ENCODE peak calls at places on chromosomes 4 and X, in six cellular contexts. I, D, Z, X, E and P are unnamed samples.

GRCh38 chrX:769796-770195 is 139.2 kb downstream of the SHOX start:
- DNase-seq in I (no peak), D (no peak), Z (no peak), X (no peak), E (no peak), P (no peak)

GRCh38 chr4:113026556-113026955 is 22.9 kb upstream of the ANK2 start:
- DNase-seq in I (no peak), D (no peak), Z (no peak), X (no peak), E (peak), P (peak)

GRCh38 chr4:179521937-179522336 is 2079.7 kb upstream of the AGA start:
- DNase-seq in I (no peak), D (no peak), Z (no peak), X (no peak), E (no peak), P (no peak)

GRCh38 chrX:155086202-155086840 is 15.0 kb downstream of the BRCC3 start:
- DNase-seq in I (peak), D (no peak), Z (no peak), X (no peak), E (peak), P (peak)

GRCh38 chrX:41734530-41734929 is 10.5 kb downstream of the GPR82 start:
- DNase-seq in I (no peak), D (no peak), Z (no peak), X (no peak), E (peak), P (peak)

GRCh38 chr4:144645621-144646522 is at the start of gene HHIP:
- DNase-seq in I (peak), D (peak), Z (no peak), X (peak), E (peak), P (peak)

GRCh38 chr4:32161382-32161781 is 1441.2 kb downstream of the PCDH7 start:
- DNase-seq in I (no peak), D (no peak), Z (no peak), X (no peak), E (peak), P (no peak)

GRCh38 chrX:134396174-134396573 is 63.8 kb upstream of the HPRT1 start:
- DNase-seq in I (no peak), D (no peak), Z (no peak), X (no peak), E (peak), P (peak)

GRCh38 chr4:187128226-187128625 is 404.6 kb upstream of the FAT1 start:
- DNase-seq in I (no peak), D (no peak), Z (no peak), X (no peak), E (peak), P (peak)

GRCh38 chr4:88159137-88159725 is 792 bp upstream of the ABCG2 start:
- DNase-seq in I (no peak), D (no peak), Z (no peak), X (no peak), E (peak), P (no peak)

GRCh38 chr4:41323706-41324105 is 67.0 kb downstream of the UCHL1 start:
- DNase-seq in I (no peak), D (no peak), Z (no peak), X (no peak), E (no peak), P (no peak)

GRCh38 chr4:77072195-77072753 is 3.5 kb downstream of the CCNI start:
- DNase-seq in I (no peak), D (no peak), Z (no peak), X (no peak), E (peak), P (no peak)

GRCh38 chr4:73585345-73585744 is 34.9 kb downstream of the RASSF6 start:
- DNase-seq in I (no peak), D (no peak), Z (no peak), X (no peak), E (no peak), P (no peak)

GRCh38 chr4:55138367-55138766 is 13.0 kb upstream of the KDR start:
- DNase-seq in I (no peak), D (no peak), Z (no peak), X (no peak), E (no peak), P (no peak)

GRCh38 chr4:19693949-19694597 is 557.6 kb upstream of the SLIT2 start:
- DNase-seq in I (peak), D (no peak), Z (no peak), X (no peak), E (no peak), P (peak)

GRCh38 chr4:181650033-181650825 is 593.0 kb upstream of the TENM3 start:
- DNase-seq in I (no peak), D (no peak), Z (no peak), X (no peak), E (no peak), P (peak)

GRCh38 chrX:49876750-49877149 is 2.5 kb upstream of the USP27X start:
- DNase-seq in I (peak), D (no peak), Z (no peak), X (no peak), E (peak), P (peak)

GRCh38 chrX:132775230-132775823 is 183.1 kb downstream of the HS6ST2 start:
- DNase-seq in I (no peak), D (no peak), Z (no peak), X (no peak), E (peak), P (no peak)

GRCh38 chrX:145549476-145549875 is 268.2 kb upstream of the SLITRK2 start:
- DNase-seq in I (no peak), D (no peak), Z (no peak), X (no peak), E (no peak), P (no peak)

GRCh38 chr4:169485791-169486742 is 126.3 kb downstream of the NEK1 start:
- DNase-seq in I (peak), D (no peak), Z (no peak), X (peak), E (peak), P (peak)

GRCh38 chr4:125268065-125268755 is 46.5 kb upstream of the FAT4 start:
- DNase-seq in I (no peak), D (no peak), Z (no peak), X (no peak), E (no peak), P (no peak)

GRCh38 chr4:183444149-183444952 is at the start of gene CDKN2AIP:
- DNase-seq in I (peak), D (peak), Z (peak), X (peak), E (peak), P (peak)
- TF ChIP-seq CTCF in I (no peak), D (peak), Z (no peak), X (peak), E (no peak), P (no peak)

DNA sequence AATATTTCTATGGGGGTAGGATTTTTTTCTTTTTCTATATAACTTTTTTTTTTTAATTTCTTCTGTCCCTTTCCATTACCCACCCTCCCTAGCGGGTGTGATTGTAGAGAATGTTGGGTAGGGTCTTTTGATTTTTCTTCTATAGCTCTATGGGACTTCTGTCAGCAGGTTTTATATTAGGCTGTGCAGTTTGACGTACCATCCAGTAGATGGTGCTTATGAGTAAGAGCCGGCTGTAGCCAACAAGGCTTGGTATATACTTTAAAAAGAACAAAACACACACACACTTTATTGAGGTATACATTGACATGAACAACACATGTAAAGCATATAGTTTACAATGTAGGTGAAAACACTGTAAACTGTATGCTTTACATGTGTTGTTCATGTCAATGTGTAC is 247.9 kb upstream of the POF1B start:
- DNase-seq in I (no peak), D (no peak), Z (no peak), X (no peak), E (no peak), P (no peak)
- TF ChIP-seq CTCF in I (no peak), D (peak), Z (no peak), X (peak), E (no peak), P (peak)

GRCh38 chr4:35151816-35152572 is 1092.3 kb downstream of the ARAP2 start:
- DNase-seq in I (no peak), D (no peak), Z (no peak), X (no peak), E (peak), P (no peak)
- TF ChIP-seq CTCF in I (no peak), D (no peak), Z (no peak), X (peak), E (peak), P (no peak)

DNA sequence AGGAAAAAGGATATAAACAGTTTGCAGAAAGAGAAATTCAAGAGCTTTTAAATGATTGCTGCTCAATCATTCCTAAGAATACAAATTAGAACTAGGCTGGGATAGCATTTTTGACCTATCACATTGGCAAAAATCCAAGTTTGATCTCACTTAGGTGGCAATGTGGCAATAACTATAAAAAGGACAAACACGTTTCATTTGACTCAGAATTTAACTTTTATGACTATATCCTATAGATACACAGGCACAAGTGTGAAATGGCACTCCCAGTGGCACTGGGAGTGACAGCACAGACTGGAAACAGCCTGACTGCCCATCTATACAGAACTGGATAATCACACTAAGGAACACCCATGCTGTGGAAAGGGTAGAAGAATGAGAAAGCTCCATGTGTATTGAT is 11.1 kb downstream of the CENPU start:
- DNase-seq in I (no peak), D (no peak), Z (no peak), X (no peak), E (peak), P (no peak)
- TF ChIP-seq CTCF in I (no peak), D (no peak), Z (no peak), X (no peak), E (peak), P (no peak)

GRCh38 chr4:107046261-107046660 is 10.1 kb upstream of the DKK2 start:
- DNase-seq in I (no peak), D (no peak), Z (no peak), X (no peak), E (no peak), P (no peak)

DNA sequence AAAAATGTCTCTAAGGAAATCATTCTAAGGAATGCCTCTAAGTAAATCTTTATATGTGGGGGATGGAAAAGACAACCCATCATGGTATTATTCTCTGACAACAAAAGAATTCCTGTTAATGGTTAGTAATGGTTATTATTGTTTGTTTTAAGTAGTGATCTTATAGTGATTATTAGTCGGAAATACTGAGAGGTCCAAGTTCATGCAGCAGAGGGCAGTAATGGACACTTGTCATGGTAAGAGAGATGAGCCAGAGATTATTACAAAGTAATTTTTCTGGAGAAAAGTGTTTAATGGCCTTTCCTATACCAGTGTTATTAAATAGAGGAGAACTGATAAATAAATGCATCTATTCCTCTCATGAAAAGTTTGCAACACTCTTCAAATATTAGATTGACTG is 8.1 kb upstream of the DKK2 start:
- DNase-seq in I (no peak), D (no peak), Z (no peak), X (no peak), E (peak), P (no peak)
- TF ChIP-seq CTCF in I (no peak), D (no peak), Z (no peak), X (no peak), E (no peak), P (peak)

GRCh38 chr4:153542835-153543234 is 76.7 kb downstream of the TMEM131L start:
- DNase-seq in I (no peak), D (no peak), Z (no peak), X (no peak), E (no peak), P (no peak)
- TF ChIP-seq CTCF in I (no peak), D (no peak), Z (no peak), X (no peak), E (no peak), P (no peak)

DNA sequence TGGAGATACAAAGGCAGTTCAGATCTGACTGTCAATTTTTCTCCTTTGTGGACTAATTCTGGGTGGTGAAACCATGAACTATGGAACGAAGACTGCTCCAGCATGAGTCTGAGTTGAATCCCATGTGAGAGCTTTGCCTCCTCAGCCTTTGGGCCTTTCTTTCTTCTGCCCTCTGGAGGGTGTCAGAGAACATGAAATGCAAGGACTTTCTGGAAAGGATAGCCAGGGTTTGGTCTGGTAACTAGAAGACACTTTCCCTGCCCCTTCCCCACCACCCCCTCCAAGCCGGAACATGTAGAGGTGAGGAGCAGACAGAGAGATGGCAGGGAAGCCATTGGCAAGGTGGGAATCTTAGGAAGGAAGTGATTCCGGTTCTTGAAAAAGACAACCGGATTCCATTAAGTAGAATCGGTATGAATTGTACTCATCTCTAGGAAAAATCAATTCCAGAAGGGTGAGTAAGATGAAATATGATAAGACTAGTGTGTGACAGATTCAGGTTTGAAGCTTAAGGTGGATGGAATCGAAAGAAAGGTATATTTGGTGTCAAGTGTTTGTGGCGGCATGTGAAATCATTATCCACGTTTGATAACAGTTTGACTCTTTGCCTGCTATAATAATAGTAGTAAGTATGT is 19.0 kb downstream of the FHL1 start:
- DNase-seq in I (no peak), D (no peak), Z (no peak), X (no peak), E (peak), P (peak)
- TF ChIP-seq CTCF in I (no peak), D (peak), Z (no peak), X (no peak), E (peak), P (peak)

GRCh38 chr4:94332983-94333590 is 9.5 kb downstream of the HPGDS start:
- DNase-seq in I (no peak), D (no peak), Z (no peak), X (no peak), E (no peak), P (no peak)
- TF ChIP-seq CTCF in I (peak), D (peak), Z (no peak), X (peak), E (peak), P (no peak)

GRCh38 chr4:3355266-3355748 is 62.5 kb downstream of the RGS12 start:
- DNase-seq in I (no peak), D (no peak), Z (no peak), X (no peak), E (no peak), P (no peak)

GRCh38 chr4:3352505-3352904 is 59.7 kb downstream of the RGS12 start:
- DNase-seq in I (no peak), D (no peak), Z (no peak), X (no peak), E (no peak), P (no peak)

GRCh38 chr4:3352918-3353594 is 60.2 kb downstream of the RGS12 start:
- DNase-seq in I (peak), D (no peak), Z (peak), X (no peak), E (no peak), P (no peak)

GRCh38 chr4:3354455-3354811 is 61.6 kb downstream of the RGS12 start:
- DNase-seq in I (no peak), D (no peak), Z (no peak), X (no peak), E (no peak), P (no peak)

GRCh38 chr4:3353747-3354454 is 61.1 kb downstream of the RGS12 start:
- DNase-seq in I (no peak), D (no peak), Z (no peak), X (no peak), E (peak), P (no peak)
- TF ChIP-seq CTCF in I (no peak), D (no peak), Z (no peak), X (no peak), E (no peak), P (no peak)